ENCODE peak calls at places on chromosome 3, in four cellular contexts. J is A549, P is HCT116, Q is GM23338. A is an unnamed sample.

GRCh38 chr3:50519471-50520089 is 16.1 kb upstream of the CACNA2D2 start:
- DNase-seq in P (peak), Q (peak), J (peak), A (peak)

GRCh38 chr3:96266395-96267187 is 547.8 kb upstream of the EPHA6 start:
- DNase-seq in J (no peak), Q (no peak), P (no peak), A (no peak)

GRCh38 chr3:56373386-56373785 is 94.9 kb downstream of the ERC2 start:
- DNase-seq in P (no peak), Q (peak), J (no peak), A (no peak)

GRCh38 chr3:156172536-156172935 is 52.2 kb downstream of the KCNAB1 start:
- DNase-seq in P (no peak), J (no peak), Q (no peak), A (no peak)

GRCh38 chr3:137105277-137105977 is 147.6 kb downstream of the IL20RB start:
- DNase-seq in P (peak), Q (peak), J (peak), A (peak)

GRCh38 chr3:30638685-30639412 is 32.4 kb downstream of the TGFBR2 start:
- DNase-seq in P (no peak), J (no peak), Q (no peak), A (no peak)

GRCh38 chr3:120855665-120856437 is 52.2 kb upstream of the STXBP5L start:
- DNase-seq in P (no peak), Q (peak), J (no peak), A (no peak)

GRCh38 chr3:113261996-113262665 is 50.8 kb downstream of the BOC start:
- DNase-seq in J (no peak), Q (no peak), P (no peak), A (no peak)

GRCh38 chr3:12954891-12955650 is 113.7 kb upstream of the RPL32 start:
- DNase-seq in Q (no peak), P (no peak), J (no peak), A (no peak)

GRCh38 chr3:9902372-9903237 is at the start of gene IL17RE:
- DNase-seq in Q (peak), P (no peak), J (no peak), A (no peak)

GRCh38 chr3:34782876-34783275 is 856.4 kb upstream of the ARPP21 start:
- DNase-seq in J (no peak), Q (no peak), P (no peak), A (no peak)

GRCh38 chr3:174331095-174331802 is 527.9 kb upstream of the NAALADL2 start:
- DNase-seq in Q (no peak), P (no peak), J (no peak), A (no peak)

GRCh38 chr3:11154036-11154952 is at the start of gene HRH1:
- DNase-seq in J (no peak), Q (peak), P (no peak), A (no peak)
- H3K4me3 ChIP-seq in J (peak), Q (peak), P (peak), A (peak)

DNA sequence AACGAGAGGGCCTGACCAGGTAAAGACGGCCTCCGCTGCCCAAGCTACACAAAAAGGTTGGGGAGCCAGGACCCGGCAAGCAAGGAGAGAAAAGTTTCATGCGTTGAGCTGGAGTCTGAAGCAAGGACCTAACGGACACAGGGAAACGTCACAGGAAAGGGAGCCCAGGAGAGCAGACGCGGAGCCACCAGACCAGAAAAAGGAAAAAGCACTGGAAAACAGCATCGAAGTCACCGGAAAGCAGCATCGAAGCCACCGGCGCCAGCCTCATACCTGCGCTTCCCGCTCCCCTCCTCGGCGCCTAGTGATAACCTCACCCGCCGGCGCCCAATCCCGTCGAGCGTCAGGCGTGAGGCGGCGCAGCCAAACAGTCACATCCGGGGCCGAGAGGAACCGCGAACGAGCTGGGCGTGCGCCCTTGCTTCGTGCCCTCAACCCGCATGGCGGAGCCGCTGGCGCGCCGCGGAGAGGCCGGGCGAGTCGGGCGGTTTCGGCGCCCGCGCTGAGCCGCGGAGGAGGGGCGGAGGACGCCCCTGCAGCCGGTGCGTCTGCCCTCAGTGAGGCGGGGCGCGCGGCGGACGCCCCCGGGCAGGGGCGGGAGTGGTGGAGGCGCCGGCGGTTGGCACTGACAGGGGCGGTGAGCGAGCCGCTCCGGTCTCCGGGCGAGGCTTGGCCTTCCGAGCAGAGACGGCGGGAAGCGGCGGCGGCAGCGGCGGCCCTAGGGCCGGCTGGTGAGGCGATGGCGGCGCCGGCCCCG is at the start of the genes FBXO45 and WDR53:
- DNase-seq in P (peak), J (peak), Q (peak), A (peak)
- TF ChIP-seq REST in P (no peak), J (no peak), Q (no peak), A (no peak)

GRCh38 chr3:135231646-135232625 is 436.9 kb downstream of the EPHB1 start:
- DNase-seq in P (no peak), Q (peak), J (no peak), A (no peak)
- H3K27ac ChIP-seq in P (no peak), Q (peak), J (no peak), A (no peak)

DNA sequence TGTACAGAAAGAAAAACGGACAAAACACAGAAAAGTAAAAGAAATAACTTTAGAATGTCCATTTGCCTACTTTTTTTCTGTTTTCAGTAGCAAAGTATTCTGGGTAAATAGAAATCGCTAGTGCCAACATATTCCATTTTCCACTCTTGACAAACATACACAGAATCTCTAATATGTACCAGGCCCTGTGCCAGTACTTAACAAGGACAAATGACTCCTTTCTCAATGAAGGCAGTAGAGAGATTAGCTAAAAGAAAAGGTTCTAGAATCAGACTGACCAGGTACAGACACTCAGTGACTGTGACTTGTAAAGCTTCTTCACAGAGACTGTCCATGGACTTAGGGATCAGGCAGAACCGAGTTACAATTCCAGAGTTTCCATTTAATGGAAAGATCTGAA is 165.8 kb upstream of the STAC start:
- DNase-seq in J (no peak), Q (no peak), P (no peak), A (no peak)
- H3K4me3 ChIP-seq in J (no peak), Q (no peak), P (no peak), A (no peak)

GRCh38 chr3:102750322-102750721 is 315.5 kb downstream of the ZPLD1 start:
- DNase-seq in Q (no peak), P (no peak), J (no peak), A (no peak)

GRCh38 chr3:102741694-102742093 is 306.9 kb downstream of the ZPLD1 start:
- DNase-seq in P (no peak), J (no peak), Q (no peak), A (no peak)

GRCh38 chr3:102745881-102746280 is 311.1 kb downstream of the ZPLD1 start:
- DNase-seq in P (peak), Q (no peak), J (no peak), A (no peak)

GRCh38 chr3:102748646-102749045 is 313.8 kb downstream of the ZPLD1 start:
- DNase-seq in J (no peak), Q (no peak), P (no peak), A (no peak)

DNA sequence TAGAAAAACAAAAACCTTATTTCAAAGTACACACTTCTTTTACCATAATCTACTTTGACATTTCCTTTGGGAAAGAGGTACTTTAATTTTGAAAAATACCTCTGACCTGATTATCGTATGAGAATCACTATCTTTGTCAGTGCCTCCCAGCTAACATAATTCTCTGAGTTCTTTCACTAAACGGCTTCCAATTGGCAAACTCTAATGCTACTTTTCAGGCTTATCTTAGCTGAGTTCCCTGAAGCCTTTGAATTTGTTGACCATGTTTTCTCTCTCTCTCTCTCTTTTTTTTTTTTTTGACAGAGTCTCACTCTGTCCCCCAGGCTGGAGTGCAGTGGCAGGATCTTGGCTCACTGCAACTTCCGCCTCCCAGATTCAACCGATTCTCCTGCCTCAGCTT is 312.8 kb downstream of the ZPLD1 start:
- DNase-seq in P (no peak), Q (no peak), J (no peak), A (no peak)
- TF ChIP-seq REST in P (no peak), Q (no peak), J (no peak), A (no peak)

GRCh38 chr3:53084310-53085001 is 38.6 kb upstream of the SFMBT1 start:
- DNase-seq in J (no peak), Q (no peak), P (no peak), A (no peak)
- H3K27ac ChIP-seq in J (no peak), Q (no peak), P (no peak), A (no peak)

GRCh38 chr3:121897296-121897695 is 3.1 kb downstream of the SLC15A2 start:
- DNase-seq in P (no peak), Q (no peak), J (no peak), A (no peak)

GRCh38 chr3:121895121-121895520 is 920 bp downstream of the SLC15A2 start:
- DNase-seq in Q (peak), J (no peak), P (no peak), A (no peak)

GRCh38 chr3:121896823-121897222 is 2.6 kb downstream of the SLC15A2 start:
- DNase-seq in J (no peak), Q (no peak), P (no peak), A (no peak)

DNA sequence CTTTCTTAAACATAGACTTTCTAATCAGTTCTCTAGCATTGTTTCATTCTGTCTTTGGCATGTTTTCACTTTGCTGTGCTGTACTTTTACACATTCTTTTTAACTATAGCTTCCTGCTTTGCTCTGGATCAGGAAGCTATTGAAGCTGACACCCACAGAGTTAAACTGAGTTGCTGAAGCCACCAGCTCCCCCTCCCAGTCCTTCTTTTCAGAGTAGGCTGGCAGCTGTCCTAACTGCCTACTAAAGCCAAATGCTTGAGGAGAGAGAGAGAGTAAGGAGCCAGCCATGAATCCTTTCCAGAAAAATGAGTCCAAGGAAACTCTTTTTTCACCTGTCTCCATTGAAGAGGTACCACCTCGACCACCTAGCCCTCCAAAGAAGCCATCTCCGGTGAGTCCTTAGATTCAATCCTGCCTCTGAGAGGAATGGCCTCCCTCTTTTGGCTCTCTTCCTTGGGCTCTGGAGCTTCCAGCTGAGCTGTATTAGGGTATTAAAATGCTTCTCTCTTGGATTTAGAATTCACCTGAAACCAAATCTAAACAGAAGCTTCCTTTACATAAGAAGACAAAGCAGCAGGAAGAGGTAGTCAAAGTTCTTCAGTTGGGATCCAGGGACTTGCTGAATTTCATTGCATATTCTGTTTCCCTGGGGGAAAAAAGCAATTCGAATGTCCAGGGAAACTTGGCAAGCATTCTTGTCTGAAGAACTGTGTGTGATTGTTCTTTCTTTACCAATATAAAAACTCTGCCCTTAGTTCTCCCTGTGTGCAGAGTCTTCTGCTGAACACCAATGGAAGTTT is at the start of gene SLC15A2:
- DNase-seq in J (no peak), P (no peak), Q (peak), A (no peak)
- H3K4me3 ChIP-seq in J (no peak), P (no peak), Q (peak), A (no peak)